ENCODE peak calls at places on chromosome 4, in five cellular contexts. T, Z, X, O and G are unnamed samples.
A peak's percentile ranks its signal among the peaks of the same experiment; 100 is the strongest.

GRCh38 chr4:139665690-139666529 is at the start of gene MGST2:
- DNase-seq in T (peak; percentile 57), Z (peak; percentile 89), X (peak; percentile 73), O (peak; percentile 77), G (peak; percentile 92)

GRCh38 chr4:8697826-8698225 is 105.3 kb downstream of the CPZ start:
- DNase-seq in T (no peak), Z (no peak), X (no peak), O (no peak), G (no peak)

GRCh38 chr4:109913842-109914241 is 1.2 kb downstream of the EGF start:
- DNase-seq in T (no peak), Z (no peak), X (no peak), O (no peak), G (no peak)

GRCh38 chr4:10625130-10625529 is 59.4 kb downstream of the CLNK start:
- DNase-seq in T (no peak), Z (no peak), X (no peak), O (no peak), G (no peak)

GRCh38 chr4:180058731-180059215 is 2184.4 kb upstream of the TENM3 start:
- DNase-seq in T (no peak), Z (peak; percentile 77), X (peak; percentile 76), O (no peak), G (peak; percentile 87)

GRCh38 chr4:157204634-157205244 is 15.8 kb upstream of the GRIA2 start:
- DNase-seq in T (peak; percentile 29), Z (no peak), X (peak; percentile 51), O (no peak), G (peak; percentile 63)

GRCh38 chr4:112509243-112510190 is 6.5 kb downstream of the NEUROG2 start:
- DNase-seq in T (peak; percentile 4), Z (no peak), X (peak; percentile 73), O (no peak), G (peak; percentile 56)

GRCh38 chr4:15479089-15479912 is 9.6 kb downstream of the CC2D2A start:
- DNase-seq in T (no peak), Z (no peak), X (peak; percentile 87), O (no peak), G (peak; percentile 97)